ENCODE peak calls at places on chromosome 20, in eight cellular contexts. G is Panc1, C is cardiac muscle cell, L is suprapubic skin, V is IMR-90, W is hepatocyte, E is ascending aorta, J is tibial artery. A is an unnamed sample. For H3K36me3, the result is how much of the 10 kb centered on the place peaks cover.

GRCh38 chr20:25014816-25015215 is 22.3 kb upstream of the APMAP start:
- DNase-seq in G (no peak), C (no peak), L (no peak), V (no peak), W (no peak), E (peak), J (peak), A (no peak)

GRCh38 chr20:60780388-60781025 is 471.6 kb upstream of the CDH4 start:
- DNase-seq in G (no peak), C (no peak), L (no peak), V (no peak), W (no peak), E (no peak), J (no peak), A (no peak)

GRCh38 chr20:25538838-25539665 is 46.3 kb downstream of the NINL start:
- DNase-seq in G (no peak), C (peak), L (no peak), V (no peak), W (no peak), E (no peak), J (no peak), A (no peak)

GRCh38 chr20:64239449-64240242 is 15.9 kb upstream of the PCMTD2 start:
- DNase-seq in G (no peak), C (no peak), L (peak), V (no peak), W (no peak), E (peak), J (no peak), A (no peak)

GRCh38 chr20:48357714-48358113 is 470.1 kb downstream of the PREX1 start:
- DNase-seq in G (no peak), C (no peak), L (no peak), V (no peak), W (no peak), E (no peak), J (no peak), A (no peak)

GRCh38 chr20:32945710-32946221 is 58.5 kb downstream of the SUN5 start:
- DNase-seq in G (peak), C (peak), L (no peak), V (peak), W (no peak), E (no peak), J (no peak), A (no peak)

GRCh38 chr20:9163995-9164394 is 95.1 kb downstream of the PLCB4 start:
- DNase-seq in G (no peak), C (no peak), L (no peak), V (no peak), W (no peak), E (no peak), J (no peak), A (no peak)

GRCh38 chr20:37081717-37082289 is 14.0 kb downstream of the RBL1 start:
- DNase-seq in G (no peak), C (no peak), L (no peak), V (no peak), W (no peak), E (no peak), J (peak), A (no peak)

GRCh38 chr20:48008850-48009535 is 223.7 kb upstream of the SULF2 start:
- DNase-seq in G (no peak), C (no peak), L (no peak), V (peak), W (no peak), E (no peak), J (no peak), A (peak)

GRCh38 chr20:43969069-43969468 is 54.4 kb downstream of the TOX2 start:
- DNase-seq in G (no peak), C (no peak), L (no peak), V (no peak), W (no peak), E (peak), J (no peak), A (no peak)

GRCh38 chr20:25000268-25000801 is 7.8 kb upstream of the APMAP start:
- DNase-seq in G (no peak), C (no peak), L (peak), V (peak), W (peak), E (peak), J (peak), A (peak)

GRCh38 chr20:11891081-11891826 is 26.4 kb upstream of the BTBD3 start:
- DNase-seq in G (no peak), C (peak), L (peak), V (peak), W (peak), E (peak), J (peak), A (no peak)

GRCh38 chr20:55538261-55538908 is 466.9 kb downstream of the CBLN4 start:
- DNase-seq in G (no peak), C (no peak), L (no peak), V (no peak), W (no peak), E (no peak), J (no peak), A (no peak)

GRCh38 chr20:44485830-44486198 is 10.1 kb downstream of the TTPAL start:
- DNase-seq in G (no peak), C (no peak), L (no peak), V (no peak), W (no peak), E (no peak), J (no peak), A (no peak)

GRCh38 chr20:34693414-34693813 is 10.7 kb upstream of the TP53INP2 start:
- DNase-seq in G (no peak), C (peak), L (no peak), V (no peak), W (no peak), E (no peak), J (no peak), A (no peak)

GRCh38 chr20:44583179-44583578 is 800 bp downstream of the PKIG start:
- DNase-seq in G (no peak), C (no peak), L (no peak), V (peak), W (no peak), E (no peak), J (no peak), A (peak)

GRCh38 chr20:38991814-38992593 is 29.9 kb downstream of the DHX35 start:
- DNase-seq in G (no peak), C (no peak), L (no peak), V (no peak), W (no peak), E (no peak), J (no peak), A (no peak)

GRCh38 chr20:34390769-34391447 is 27.8 kb downstream of the ITCH start:
- DNase-seq in G (peak), C (no peak), L (peak), V (peak), W (peak), E (peak), J (peak), A (peak)

GRCh38 chr20:2914160-2914559 is 40.9 kb downstream of the PTPRA start:
- DNase-seq in G (no peak), C (peak), L (no peak), V (no peak), W (peak), E (no peak), J (no peak), A (no peak)

GRCh38 chr20:63028461-63028921 is 21.7 kb upstream of the BHLHE23 start:
- DNase-seq in G (no peak), C (no peak), L (peak), V (no peak), W (no peak), E (no peak), J (no peak), A (no peak)

GRCh38 chr20:50528129-50528528 is 17.9 kb downstream of the PTPN1 start:
- DNase-seq in G (no peak), C (no peak), L (no peak), V (no peak), W (no peak), E (no peak), J (no peak), A (no peak)

GRCh38 chr20:36074983-36075382 is 79.6 kb upstream of the EPB41L1 start:
- DNase-seq in G (no peak), C (peak), L (no peak), V (no peak), W (no peak), E (no peak), J (no peak), A (no peak)

GRCh38 chr20:48205281-48205782 is 420.1 kb upstream of the SULF2 start:
- DNase-seq in G (no peak), C (no peak), L (no peak), V (no peak), W (no peak), E (no peak), J (no peak), A (no peak)

GRCh38 chr20:8388146-8388545 is 256.1 kb downstream of the PLCB1 start:
- DNase-seq in G (no peak), C (no peak), L (no peak), V (peak), W (no peak), E (no peak), J (no peak), A (peak)

GRCh38 chr20:37319120-37319717 is 26.7 kb upstream of the SRC start:
- DNase-seq in G (no peak), C (no peak), L (no peak), V (peak), W (no peak), E (no peak), J (no peak), A (no peak)

GRCh38 chr20:38649275-38649891 is 47.8 kb downstream of the ARHGAP40 start:
- DNase-seq in G (no peak), C (peak), L (no peak), V (no peak), W (peak), E (no peak), J (no peak), A (no peak)

GRCh38 chr20:58597021-58597940 is 53.8 kb upstream of the STX16 start:
- DNase-seq in G (no peak), C (peak), L (no peak), V (no peak), W (peak), E (no peak), J (peak), A (no peak)

GRCh38 chr20:50425076-50425475 is 85.1 kb upstream of the PTPN1 start:
- DNase-seq in G (no peak), C (no peak), L (no peak), V (no peak), W (no peak), E (no peak), J (peak), A (no peak)

GRCh38 chr20:63328026-63328700 is 33.0 kb downstream of the CHRNA4 start:
- DNase-seq in G (no peak), C (no peak), L (no peak), V (no peak), W (no peak), E (no peak), J (no peak), A (no peak)

GRCh38 chr20:6051505-6051904 is 2.4 kb downstream of the LRRN4 start:
- DNase-seq in G (no peak), C (no peak), L (no peak), V (peak), W (peak), E (no peak), J (no peak), A (peak)

GRCh38 chr20:46090095-46090388 is 280 bp upstream of the NCOA5 start:
- DNase-seq in G (no peak), C (peak), L (no peak), V (no peak), W (no peak), E (no peak), J (no peak), A (no peak)

GRCh38 chr20:46089076-46089337 is 755 bp downstream of the NCOA5 start:
- DNase-seq in G (no peak), C (peak), L (no peak), V (peak), W (peak), E (no peak), J (no peak), A (no peak)

GRCh38 chr20:46087161-46087560 is 2.6 kb downstream of the NCOA5 start:
- DNase-seq in G (no peak), C (no peak), L (no peak), V (peak), W (no peak), E (no peak), J (no peak), A (no peak)

GRCh38 chr20:46088409-46089075 is 1.2 kb downstream of the NCOA5 start:
- DNase-seq in G (no peak), C (no peak), L (no peak), V (peak), W (peak), E (no peak), J (no peak), A (no peak)

DNA sequence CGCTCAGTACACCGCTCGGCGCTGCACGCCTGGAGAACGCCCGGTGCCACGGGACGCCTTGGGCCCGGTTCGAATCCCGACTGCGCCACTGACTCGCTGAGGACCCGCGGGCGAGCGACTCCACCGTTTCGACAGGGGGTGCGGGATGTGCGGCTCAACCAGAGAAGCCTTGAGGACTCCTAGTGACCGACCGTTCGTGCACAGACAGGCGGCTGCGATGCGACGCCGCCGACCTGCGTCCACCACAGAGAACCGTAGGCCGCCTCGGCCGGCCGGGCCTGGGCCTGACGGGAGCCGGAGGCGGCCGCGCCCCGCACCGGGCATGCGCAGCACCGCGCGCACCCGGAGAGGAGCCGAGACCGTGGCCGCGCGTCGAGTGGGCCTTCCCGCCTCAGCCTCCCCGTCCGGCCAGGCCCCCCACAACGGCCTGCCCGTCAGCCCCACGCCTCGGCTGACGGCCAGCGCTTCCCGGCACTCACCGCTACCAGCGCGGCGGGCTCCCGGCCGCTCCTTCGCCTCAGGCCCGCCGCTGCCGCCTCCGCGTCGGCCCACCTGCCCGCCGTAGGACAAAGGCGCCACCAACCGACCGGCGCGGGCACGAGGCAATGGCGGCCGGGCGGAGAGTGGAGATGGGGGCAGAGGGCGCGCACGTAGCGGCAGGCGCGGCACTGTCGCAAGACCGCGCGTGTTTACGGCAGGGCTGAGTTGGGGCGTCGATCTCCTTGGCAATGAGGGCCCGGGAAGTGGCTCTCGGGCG is at the start of gene NCOA5:
- DNase-seq in G (peak), C (peak), L (peak), V (peak), W (peak), E (peak), J (peak), A (peak)
- TF ChIP-seq CTCF in G (peak), C (peak), L (no peak), V (peak), W (no peak), E (no peak), J (no peak), A (peak)

GRCh38 chr20:7352165-7352564 is 584.7 kb downstream of the BMP2 start:
- DNase-seq in G (no peak), C (no peak), L (no peak), V (no peak), W (no peak), E (no peak), J (no peak), A (no peak)

GRCh38 chr20:7359739-7360138 is 580.5 kb downstream of the HAO1 start:
- DNase-seq in G (no peak), C (no peak), L (no peak), V (no peak), W (no peak), E (no peak), J (no peak), A (no peak)

GRCh38 chr20:7358670-7359069 is 581.6 kb downstream of the HAO1 start:
- DNase-seq in G (no peak), C (peak), L (no peak), V (no peak), W (no peak), E (no peak), J (no peak), A (no peak)

GRCh38 chr20:7355056-7355455 is 585.2 kb downstream of the HAO1 start:
- DNase-seq in G (no peak), C (no peak), L (no peak), V (no peak), W (no peak), E (no peak), J (no peak), A (no peak)
- H3K4me3 ChIP-seq in G (no peak), C (no peak), L (no peak), V (no peak), W (no peak), E (no peak), J (no peak), A (no peak)

DNA sequence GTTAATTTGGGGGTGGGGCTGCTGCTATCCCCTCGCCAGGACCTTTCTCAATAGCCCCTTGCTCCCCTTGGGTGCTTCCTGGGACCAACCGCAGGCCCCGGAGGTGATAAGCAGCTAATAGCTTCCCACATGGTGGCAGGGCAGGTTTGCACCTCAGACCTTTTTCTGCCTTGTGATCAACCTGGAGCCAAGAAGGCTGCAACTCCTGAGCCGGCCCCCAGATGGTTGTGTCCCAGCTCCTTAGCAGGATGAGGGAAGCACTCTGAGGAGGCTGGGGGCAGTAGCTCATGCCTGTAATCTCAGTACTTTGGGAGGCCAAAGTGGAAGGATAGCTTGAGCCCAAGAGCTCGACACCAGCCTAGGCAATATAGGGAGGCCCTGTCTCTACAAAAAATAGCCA is 85.5 kb downstream of the BMP7 start:
- DNase-seq in G (no peak), C (no peak), L (no peak), V (no peak), W (no peak), E (no peak), J (no peak), A (no peak)
- H3K36me3 ChIP-seq in G (under half), C (under half), L (under half), V (under half), W (under half), E (under half), J (under half), A (under half)

GRCh38 chr20:17611540-17612286 is 41.8 kb downstream of the DSTN start:
- DNase-seq in G (no peak), C (peak), L (peak), V (no peak), W (peak), E (peak), J (peak), A (no peak)

GRCh38 chr20:17612287-17612974 is 42.6 kb downstream of the DSTN start:
- DNase-seq in G (no peak), C (no peak), L (peak), V (peak), W (no peak), E (peak), J (peak), A (no peak)

GRCh38 chr20:17611290-17611539 is 41.3 kb downstream of the DSTN start:
- DNase-seq in G (no peak), C (no peak), L (peak), V (no peak), W (no peak), E (no peak), J (peak), A (no peak)

GRCh38 chr20:17609978-17610377 is 40.1 kb downstream of the DSTN start:
- DNase-seq in G (no peak), C (no peak), L (no peak), V (no peak), W (no peak), E (peak), J (peak), A (no peak)

GRCh38 chr20:17610566-17611289 is 40.9 kb downstream of the DSTN start:
- DNase-seq in G (no peak), C (no peak), L (peak), V (no peak), W (no peak), E (peak), J (peak), A (no peak)
- TF ChIP-seq CTCF in G (no peak), C (no peak), L (no peak), V (no peak), W (no peak), E (no peak), J (no peak), A (no peak)

GRCh38 chr20:14337400-14338171 is at the start of gene FLRT3:
- DNase-seq in G (peak), C (peak), L (peak), V (peak), W (peak), E (peak), J (peak), A (peak)
- H3K4me3 ChIP-seq in G (peak), C (peak), L (peak), V (peak), W (peak), E (peak), J (peak), A (peak)

GRCh38 chr20:40952231-40952630 is 76.4 kb upstream of the TOP1 start:
- DNase-seq in G (no peak), C (no peak), L (no peak), V (no peak), W (no peak), E (no peak), J (no peak), A (no peak)
- H3K36me3 ChIP-seq in G (under half), C (under half), L (under half), V (under half), W (under half), E (under half), J (under half), A (under half)

GRCh38 chr20:20859510-20859909 is 147.1 kb upstream of the RALGAPA2 start:
- DNase-seq in G (no peak), C (no peak), L (no peak), V (no peak), W (no peak), E (no peak), J (no peak), A (no peak)

GRCh38 chr20:20860078-20860806 is 147.8 kb upstream of the RALGAPA2 start:
- DNase-seq in G (peak), C (peak), L (peak), V (peak), W (peak), E (peak), J (peak), A (peak)

GRCh38 chr20:20869161-20869560 is 156.7 kb upstream of the RALGAPA2 start:
- DNase-seq in G (no peak), C (no peak), L (no peak), V (no peak), W (no peak), E (no peak), J (no peak), A (no peak)

DNA sequence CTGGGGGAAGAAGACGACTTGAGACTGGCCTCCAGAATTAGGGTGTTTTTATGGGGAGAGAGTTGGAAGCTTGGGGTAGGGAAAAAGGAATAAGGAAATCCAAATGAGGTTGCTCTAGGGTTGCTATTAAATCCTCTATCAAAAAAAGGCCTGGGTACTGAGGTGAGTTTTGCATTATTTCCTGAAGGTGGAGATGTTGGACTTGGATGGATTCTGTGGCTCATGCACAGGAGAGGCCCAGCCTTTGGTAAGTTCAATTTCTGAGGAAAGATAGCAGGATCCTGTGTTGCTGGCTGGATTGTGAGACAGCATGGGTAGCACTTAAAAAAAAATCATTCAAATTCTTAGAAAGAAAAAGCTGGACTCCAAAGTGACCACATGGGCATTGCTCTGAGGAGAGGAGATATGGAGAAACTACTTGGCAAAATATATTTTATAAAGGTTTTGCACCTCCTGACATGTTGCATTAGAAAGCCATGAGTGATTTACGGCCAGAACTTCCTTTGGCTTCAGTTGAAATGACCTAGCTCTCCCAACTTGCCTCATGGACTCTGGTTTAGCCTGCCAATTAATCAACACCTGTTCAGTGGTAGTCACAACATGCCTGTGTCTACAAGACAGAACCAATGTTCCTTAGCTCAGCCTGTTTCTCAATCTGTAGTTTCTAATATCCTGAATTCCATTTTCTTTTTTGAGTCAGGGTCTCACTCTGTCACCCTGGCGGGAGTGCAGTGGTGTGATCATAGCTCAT is 152.1 kb upstream of the RALGAPA2 start:
- DNase-seq in G (no peak), C (peak), L (no peak), V (no peak), W (peak), E (no peak), J (no peak), A (no peak)
- TF ChIP-seq CTCF in G (peak), C (no peak), L (no peak), V (no peak), W (peak), E (no peak), J (no peak), A (no peak)